ENCODE peak calls at places on chromosomes 2 and 18, in four cellular contexts. M, Q, H and P are unnamed samples.

GRCh38 chr2:46643951-46644350 is 164.6 kb downstream of the TMEM247 start:
- DNase-seq in M (no peak), Q (no peak), H (no peak), P (peak; percentile 64)

GRCh38 chr18:55286257-55286825 is 301.7 kb downstream of the TCF4 start:
- DNase-seq in M (no peak), Q (no peak), H (no peak), P (no peak)

GRCh38 chr2:11796190-11797171 is 50.0 kb downstream of the LPIN1 start:
- DNase-seq in M (no peak), Q (no peak), H (no peak), P (peak; percentile 8)

GRCh38 chr18:54926593-54927297 is 32.5 kb downstream of the CCDC68 start:
- DNase-seq in M (no peak), Q (no peak), H (no peak), P (peak; percentile 57)

GRCh38 chr2:169565686-169566085 is 8.0 kb downstream of the FASTKD1 start:
- DNase-seq in M (no peak), Q (no peak), H (no peak), P (no peak)

GRCh38 chr2:207869784-207870778 is 100.4 kb upstream of the FZD5 start:
- DNase-seq in M (no peak), Q (no peak), H (peak; percentile 100), P (peak; percentile 83)

GRCh38 chr18:56235061-56235772 is 403.2 kb downstream of the TXNL1 start:
- DNase-seq in M (no peak), Q (no peak), H (no peak), P (no peak)

GRCh38 chr2:40230717-40231300 is 221.1 kb downstream of the SLC8A1 start:
- DNase-seq in M (no peak), Q (no peak), H (no peak), P (no peak)

GRCh38 chr2:188726561-188727247 is 247.5 kb upstream of the COL3A1 start:
- DNase-seq in M (no peak), Q (no peak), H (no peak), P (no peak)

GRCh38 chr2:88489181-88489580 is 36.7 kb upstream of the FOXI3 start:
- DNase-seq in M (no peak), Q (no peak), H (no peak), P (no peak)

GRCh38 chr2:85705680-85706039 is 11.5 kb downstream of the GNLY start:
- DNase-seq in M (no peak), Q (no peak), H (peak; percentile 65), P (peak; percentile 99)

GRCh38 chr2:209340522-209340921 is 83.3 kb upstream of the MAP2 start:
- DNase-seq in M (no peak), Q (no peak), H (no peak), P (no peak)

GRCh38 chr2:160812830-160813505 is 319.4 kb upstream of the RBMS1 start:
- DNase-seq in M (no peak), Q (no peak), H (no peak), P (no peak)

GRCh38 chr2:158079672-158080071 is 22.0 kb upstream of the UPP2 start:
- DNase-seq in M (no peak), Q (no peak), H (peak; percentile 98), P (peak; percentile 16)

GRCh38 chr2:56464613-56465012 is 280.8 kb downstream of the CCDC85A start:
- DNase-seq in M (no peak), Q (no peak), H (no peak), P (no peak)

GRCh38 chr2:145029885-145030284 is 510.0 kb upstream of the ZEB2 start:
- DNase-seq in M (no peak), Q (no peak), H (no peak), P (no peak)

GRCh38 chr2:105749583-105750399 is 5.1 kb downstream of the NCK2 start:
- DNase-seq in M (no peak), Q (no peak), H (no peak), P (peak; percentile 50)

GRCh38 chr2:3320910-3321605 is 56.6 kb downstream of the EIPR1 start:
- DNase-seq in M (no peak), Q (no peak), H (no peak), P (no peak)

GRCh38 chr2:44496130-44496529 is 134.4 kb downstream of the CAMKMT start:
- DNase-seq in M (no peak), Q (no peak), H (peak; percentile 10), P (no peak)

GRCh38 chr2:186842373-186842772 is 6.6 kb downstream of the ZSWIM2 start:
- DNase-seq in M (no peak), Q (no peak), H (no peak), P (no peak)

GRCh38 chr2:155266579-155266978 is 568.1 kb downstream of the KCNJ3 start:
- DNase-seq in M (no peak), Q (no peak), H (no peak), P (no peak)

GRCh38 chr18:69580107-69580506 is 179.4 kb downstream of the DOK6 start:
- DNase-seq in M (no peak), Q (no peak), H (peak; percentile 1), P (peak; percentile 28)

GRCh38 chr2:105262662-105263091 is 21.1 kb downstream of the GPR45 start:
- DNase-seq in M (peak; percentile 34), Q (no peak), H (no peak), P (no peak)

GRCh38 chr18:79400591-79401381 is 5.1 kb downstream of the NFATC1 start:
- DNase-seq in M (peak; percentile 74), Q (no peak), H (no peak), P (no peak)

GRCh38 chr2:27890146-27891062 is at the start of the genes BABAM2 and RBKS:
- DNase-seq in M (peak; percentile 97), Q (peak; percentile 50), H (peak; percentile 89), P (peak; percentile 78)

GRCh38 chr2:105732955-105733607 is 11.6 kb upstream of the NCK2 start:
- DNase-seq in M (no peak), Q (no peak), H (no peak), P (no peak)

GRCh38 chr2:41717883-41718282 is 329.9 kb upstream of the PKDCC start:
- DNase-seq in M (no peak), Q (no peak), H (no peak), P (no peak)

GRCh38 chr18:55706893-55707292 is 118.9 kb upstream of the TCF4 start:
- DNase-seq in M (no peak), Q (no peak), H (no peak), P (peak; percentile 92)

GRCh38 chr2:61639721-61640120 is 101.6 kb upstream of the XPO1 start:
- DNase-seq in M (no peak), Q (no peak), H (no peak), P (no peak)

GRCh38 chr2:208929489-208929864 is 494.4 kb upstream of the MAP2 start:
- DNase-seq in M (no peak), Q (no peak), H (no peak), P (no peak)

GRCh38 chr2:199273043-199273647 is 184.6 kb downstream of the SATB2 start:
- DNase-seq in M (no peak), Q (no peak), H (no peak), P (peak; percentile 63)

GRCh38 chr2:226124548-226125011 is 675.0 kb downstream of the IRS1 start:
- DNase-seq in M (no peak), Q (no peak), H (peak; percentile 56), P (peak; percentile 23)

GRCh38 chr2:155815851-155816250 is 516.7 kb downstream of the NR4A2 start:
- DNase-seq in M (peak; percentile 11), Q (peak; percentile 5), H (peak; percentile 54), P (no peak)

GRCh38 chr2:36540986-36541750 is 56.8 kb downstream of the FEZ2 start:
- DNase-seq in M (no peak), Q (no peak), H (no peak), P (no peak)

GRCh38 chr18:76385681-76385975 is 109.4 kb downstream of the ZNF516 start:
- DNase-seq in M (no peak), Q (no peak), H (no peak), P (no peak)

GRCh38 chr2:112087346-112088020 is 32.4 kb downstream of the TMEM87B start:
- DNase-seq in M (no peak), Q (no peak), H (no peak), P (no peak)

GRCh38 chr2:24365051-24365450 is 4.7 kb upstream of the ITSN2 start:
- DNase-seq in M (no peak), Q (no peak), H (no peak), P (no peak)

GRCh38 chr2:37665622-37666362 is 5.7 kb downstream of the CDC42EP3 start:
- DNase-seq in M (no peak), Q (no peak), H (no peak), P (no peak)
- H4K20me1 ChIP-seq in M (peaks cover 3% of the 10 kb centered on the region), Q (peaks cover 2% of the 10 kb centered on the region), H (no peaks in the 10 kb centered on the region), P (peaks cover 98% of the 10 kb centered on the region)

GRCh38 chr2:219406861-219407230 is 11.3 kb upstream of the DES start:
- DNase-seq in M (no peak), Q (no peak), H (no peak), P (peak; percentile 97)
- TF ChIP-seq MAFK in M (no peak), Q (no peak), H (no peak), P (peak; percentile 20)

DNA sequence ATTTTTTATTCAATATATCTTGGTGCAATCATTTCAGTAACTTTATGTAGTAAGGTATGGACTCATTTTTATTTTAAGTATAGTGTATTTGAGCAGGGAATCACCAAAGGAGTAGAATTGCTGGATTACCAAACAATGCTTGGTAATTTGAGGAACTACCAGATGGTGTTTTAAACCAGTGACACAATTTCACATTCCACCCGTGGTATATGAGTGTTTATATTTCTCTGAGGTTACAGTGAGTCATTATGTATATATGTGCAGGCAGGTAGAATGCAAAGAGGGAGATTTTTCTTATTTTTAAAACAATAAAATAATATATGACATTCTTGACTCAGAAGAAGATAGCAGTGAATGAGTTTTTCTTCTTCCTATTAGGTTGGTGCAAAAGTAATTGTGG is 596.9 kb downstream of the DCC start:
- DNase-seq in M (no peak), Q (no peak), H (no peak), P (no peak)
- H4K20me1 ChIP-seq in M (no peaks in the 10 kb centered on the region), Q (no peaks in the 10 kb centered on the region), H (no peaks in the 10 kb centered on the region), P (no peaks in the 10 kb centered on the region)

DNA sequence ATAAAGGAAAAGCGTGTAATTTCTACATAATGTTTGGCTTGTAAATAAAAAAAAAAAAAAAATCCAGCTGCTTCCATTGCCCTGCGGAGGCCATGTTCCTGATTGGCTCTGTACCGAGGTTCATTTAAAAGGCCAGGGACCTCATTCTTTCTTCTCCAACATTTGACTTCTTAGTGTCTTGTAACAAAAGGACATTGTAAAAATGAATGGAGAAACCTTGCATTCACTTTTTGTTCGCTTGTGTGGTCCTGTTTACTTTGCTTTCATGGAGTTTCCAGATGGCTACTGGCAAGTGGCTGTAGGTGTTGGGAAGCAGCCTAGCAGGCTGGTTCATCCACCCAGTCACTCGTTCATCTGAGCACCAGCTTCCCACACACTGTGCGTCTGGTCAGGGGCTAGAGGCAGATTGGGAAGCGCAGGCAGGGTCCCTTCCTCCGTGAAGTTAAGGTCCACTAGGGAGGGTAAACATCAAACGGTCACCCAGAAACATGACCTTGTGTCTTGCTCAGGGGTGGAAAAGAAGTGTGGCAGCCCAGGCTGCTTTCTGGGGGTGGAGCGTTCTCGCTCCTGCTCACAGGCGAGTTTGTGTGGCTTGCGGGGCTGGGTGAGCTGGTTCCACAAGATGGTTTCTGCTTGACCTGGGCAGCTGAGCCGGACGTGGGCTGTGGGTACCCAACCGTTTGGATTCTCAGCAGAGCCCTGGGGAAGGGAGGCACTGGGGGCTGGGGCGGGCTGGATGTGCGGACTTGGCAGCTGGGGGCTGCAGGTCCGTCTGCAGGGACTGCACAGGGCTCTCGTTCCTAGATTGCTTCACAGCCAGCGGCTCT is 260.8 kb downstream of the AGAP1 start:
- DNase-seq in M (no peak), Q (no peak), H (no peak), P (no peak)
- TF ChIP-seq MAFK in M (no peak), Q (no peak), H (no peak), P (no peak)

DNA sequence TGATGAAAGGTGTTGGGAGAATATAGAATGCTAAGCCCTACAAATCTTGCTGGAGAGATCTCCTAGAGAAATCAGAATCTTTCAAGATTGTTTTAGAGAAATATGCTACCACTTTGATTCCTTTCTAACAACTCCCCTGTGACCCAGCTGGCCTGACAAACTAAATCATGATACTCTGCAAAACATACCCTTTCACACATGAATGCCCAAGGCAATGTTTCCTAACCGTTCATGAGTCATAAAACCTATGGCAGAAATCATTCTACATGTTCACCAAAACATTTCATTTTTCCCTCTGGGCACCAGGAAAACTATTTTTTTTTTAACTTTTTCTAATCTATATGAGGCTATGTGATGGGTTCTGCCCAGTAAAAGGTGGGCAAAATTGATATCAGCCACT is 77.8 kb upstream of the SETBP1 start:
- DNase-seq in M (no peak), Q (no peak), H (no peak), P (no peak)
- H4K20me1 ChIP-seq in M (no peaks in the 10 kb centered on the region), Q (no peaks in the 10 kb centered on the region), H (no peaks in the 10 kb centered on the region), P (no peaks in the 10 kb centered on the region)